ENCODE peak calls at places on chromosomes 12 and 14, in ten cellular contexts. One of them, this sample, is unnamed.

GRCh38 chr12:6141048-6141447 is 16.6 kb upstream of the VWF start:
- DNase-seq in epithelial cell of esophagus: no peak
- DNase-seq in IMR-90: peak; percentile 70
- DNase-seq in activated CD8-positive, alpha-beta T cell treated with anti-CD3 and anti-CD28 coated beads for 36 hours: peak; percentile 73
- DNase-seq in cardiac muscle cell: no peak
- DNase-seq in tibial artery: no peak
- DNase-seq in choroid plexus epithelial cell: peak; percentile 88
- DNase-seq in colonic mucosa: no peak
- DNase-seq in MM.1S: no peak
- DNase-seq in fibroblast of pulmonary artery: peak; percentile 93
- DNase-seq in this sample: no peak

GRCh38 chr14:74478996-74479635 is 14.0 kb downstream of the NPC2 start:
- DNase-seq in colonic mucosa: no peak
- DNase-seq in fibroblast of pulmonary artery: peak; percentile 54
- DNase-seq in choroid plexus epithelial cell: peak; percentile 44
- DNase-seq in IMR-90: peak; percentile 42
- DNase-seq in epithelial cell of esophagus: peak; percentile 38
- DNase-seq in MM.1S: no peak
- DNase-seq in cardiac muscle cell: peak; percentile 63
- DNase-seq in activated CD8-positive, alpha-beta T cell treated with anti-CD3 and anti-CD28 coated beads for 36 hours: no peak
- DNase-seq in tibial artery: no peak
- DNase-seq in this sample: peak; percentile 49

GRCh38 chr14:35678403-35679028 is 130.6 kb downstream of the RALGAPA1 start:
- DNase-seq in activated CD8-positive, alpha-beta T cell treated with anti-CD3 and anti-CD28 coated beads for 36 hours: no peak
- DNase-seq in cardiac muscle cell: no peak
- DNase-seq in tibial artery: no peak
- DNase-seq in IMR-90: no peak
- DNase-seq in MM.1S: no peak
- DNase-seq in colonic mucosa: no peak
- DNase-seq in fibroblast of pulmonary artery: no peak
- DNase-seq in epithelial cell of esophagus: no peak
- DNase-seq in choroid plexus epithelial cell: no peak
- DNase-seq in this sample: peak; percentile 30

GRCh38 chr14:34649344-34649743 is 19.4 kb upstream of the SNX6 start:
- DNase-seq in colonic mucosa: no peak
- DNase-seq in fibroblast of pulmonary artery: peak; percentile 81
- DNase-seq in cardiac muscle cell: no peak
- DNase-seq in activated CD8-positive, alpha-beta T cell treated with anti-CD3 and anti-CD28 coated beads for 36 hours: no peak
- DNase-seq in tibial artery: no peak
- DNase-seq in epithelial cell of esophagus: peak; percentile 64
- DNase-seq in MM.1S: no peak
- DNase-seq in choroid plexus epithelial cell: peak; percentile 92
- DNase-seq in IMR-90: peak; percentile 97
- DNase-seq in this sample: no peak

GRCh38 chr12:129903956-129904769 is at the start of gene TMEM132D:
- DNase-seq in choroid plexus epithelial cell: no peak
- DNase-seq in MM.1S: no peak
- DNase-seq in cardiac muscle cell: peak; percentile 7
- DNase-seq in fibroblast of pulmonary artery: no peak
- DNase-seq in colonic mucosa: no peak
- DNase-seq in epithelial cell of esophagus: no peak
- DNase-seq in IMR-90: no peak
- DNase-seq in tibial artery: no peak
- DNase-seq in activated CD8-positive, alpha-beta T cell treated with anti-CD3 and anti-CD28 coated beads for 36 hours: no peak
- DNase-seq in this sample: no peak

GRCh38 chr12:61138381-61138759 is 1121.8 kb upstream of the USP15 start:
- DNase-seq in tibial artery: no peak
- DNase-seq in colonic mucosa: no peak
- DNase-seq in epithelial cell of esophagus: no peak
- DNase-seq in MM.1S: peak; percentile 27
- DNase-seq in choroid plexus epithelial cell: no peak
- DNase-seq in activated CD8-positive, alpha-beta T cell treated with anti-CD3 and anti-CD28 coated beads for 36 hours: no peak
- DNase-seq in fibroblast of pulmonary artery: no peak
- DNase-seq in IMR-90: no peak
- DNase-seq in cardiac muscle cell: no peak
- DNase-seq in this sample: no peak

GRCh38 chr14:74048291-74048690 is 29.1 kb downstream of the BBOF1 start:
- DNase-seq in choroid plexus epithelial cell: peak; percentile 24
- DNase-seq in cardiac muscle cell: peak; percentile 7
- DNase-seq in tibial artery: no peak
- DNase-seq in MM.1S: no peak
- DNase-seq in colonic mucosa: no peak
- DNase-seq in epithelial cell of esophagus: peak; percentile 68
- DNase-seq in IMR-90: peak; percentile 53
- DNase-seq in fibroblast of pulmonary artery: no peak
- DNase-seq in activated CD8-positive, alpha-beta T cell treated with anti-CD3 and anti-CD28 coated beads for 36 hours: no peak
- DNase-seq in this sample: no peak

GRCh38 chr14:21203470-21204166 is 47.8 kb upstream of the OR5AU1 start:
- DNase-seq in choroid plexus epithelial cell: no peak
- DNase-seq in epithelial cell of esophagus: no peak
- DNase-seq in fibroblast of pulmonary artery: no peak
- DNase-seq in IMR-90: no peak
- DNase-seq in activated CD8-positive, alpha-beta T cell treated with anti-CD3 and anti-CD28 coated beads for 36 hours: no peak
- DNase-seq in cardiac muscle cell: no peak
- DNase-seq in tibial artery: no peak
- DNase-seq in MM.1S: no peak
- DNase-seq in colonic mucosa: no peak
- DNase-seq in this sample: no peak

GRCh38 chr14:42804146-42804545 is 1197.5 kb downstream of the LRFN5 start:
- DNase-seq in colonic mucosa: no peak
- DNase-seq in cardiac muscle cell: no peak
- DNase-seq in activated CD8-positive, alpha-beta T cell treated with anti-CD3 and anti-CD28 coated beads for 36 hours: no peak
- DNase-seq in epithelial cell of esophagus: no peak
- DNase-seq in IMR-90: no peak
- DNase-seq in fibroblast of pulmonary artery: no peak
- DNase-seq in choroid plexus epithelial cell: no peak
- DNase-seq in MM.1S: no peak
- DNase-seq in tibial artery: no peak
- DNase-seq in this sample: no peak

GRCh38 chr12:15477761-15478160 is 155.5 kb downstream of the PTPRO start:
- DNase-seq in tibial artery: no peak
- DNase-seq in cardiac muscle cell: no peak
- DNase-seq in MM.1S: no peak
- DNase-seq in choroid plexus epithelial cell: no peak
- DNase-seq in colonic mucosa: no peak
- DNase-seq in epithelial cell of esophagus: no peak
- DNase-seq in activated CD8-positive, alpha-beta T cell treated with anti-CD3 and anti-CD28 coated beads for 36 hours: no peak
- DNase-seq in IMR-90: no peak
- DNase-seq in fibroblast of pulmonary artery: no peak
- DNase-seq in this sample: no peak

GRCh38 chr12:54417712-54418440 is 1.2 kb downstream of the ITGA5 start:
- DNase-seq in IMR-90: no peak
- DNase-seq in epithelial cell of esophagus: no peak
- DNase-seq in colonic mucosa: no peak
- DNase-seq in choroid plexus epithelial cell: no peak
- DNase-seq in tibial artery: peak; percentile 71
- DNase-seq in fibroblast of pulmonary artery: no peak
- DNase-seq in MM.1S: no peak
- DNase-seq in cardiac muscle cell: no peak
- DNase-seq in activated CD8-positive, alpha-beta T cell treated with anti-CD3 and anti-CD28 coated beads for 36 hours: peak; percentile 49
- DNase-seq in this sample: peak; percentile 32

GRCh38 chr12:107512391-107512790 is 173.2 kb upstream of the PWP1 start:
- DNase-seq in fibroblast of pulmonary artery: peak; percentile 35
- DNase-seq in colonic mucosa: no peak
- DNase-seq in cardiac muscle cell: no peak
- DNase-seq in IMR-90: peak; percentile 13
- DNase-seq in tibial artery: no peak
- DNase-seq in choroid plexus epithelial cell: peak; percentile 53
- DNase-seq in activated CD8-positive, alpha-beta T cell treated with anti-CD3 and anti-CD28 coated beads for 36 hours: no peak
- DNase-seq in MM.1S: no peak
- DNase-seq in epithelial cell of esophagus: peak; percentile 16
- DNase-seq in this sample: no peak

GRCh38 chr14:75188520-75189267 is 12.3 kb upstream of the TMED10 start:
- DNase-seq in MM.1S: peak; percentile 35
- DNase-seq in colonic mucosa: peak; percentile 30
- DNase-seq in activated CD8-positive, alpha-beta T cell treated with anti-CD3 and anti-CD28 coated beads for 36 hours: no peak
- DNase-seq in choroid plexus epithelial cell: no peak
- DNase-seq in tibial artery: no peak
- DNase-seq in fibroblast of pulmonary artery: no peak
- DNase-seq in epithelial cell of esophagus: no peak
- DNase-seq in IMR-90: no peak
- DNase-seq in cardiac muscle cell: no peak
- DNase-seq in this sample: no peak

GRCh38 chr14:50904719-50905118 is 32.9 kb downstream of the ABHD12B start:
- DNase-seq in cardiac muscle cell: no peak
- DNase-seq in activated CD8-positive, alpha-beta T cell treated with anti-CD3 and anti-CD28 coated beads for 36 hours: no peak
- DNase-seq in fibroblast of pulmonary artery: no peak
- DNase-seq in MM.1S: no peak
- DNase-seq in colonic mucosa: no peak
- DNase-seq in epithelial cell of esophagus: no peak
- DNase-seq in choroid plexus epithelial cell: no peak
- DNase-seq in tibial artery: no peak
- DNase-seq in IMR-90: no peak
- DNase-seq in this sample: no peak

GRCh38 chr12:106753526-106753925 is 21.0 kb upstream of the RIC8B start:
- DNase-seq in epithelial cell of esophagus: peak; percentile 22
- DNase-seq in fibroblast of pulmonary artery: no peak
- DNase-seq in tibial artery: no peak
- DNase-seq in activated CD8-positive, alpha-beta T cell treated with anti-CD3 and anti-CD28 coated beads for 36 hours: peak; percentile 89
- DNase-seq in IMR-90: no peak
- DNase-seq in colonic mucosa: no peak
- DNase-seq in choroid plexus epithelial cell: no peak
- DNase-seq in MM.1S: peak; percentile 65
- DNase-seq in cardiac muscle cell: no peak
- DNase-seq in this sample: no peak

GRCh38 chr14:106530423-106531107 is 1004.2 kb downstream of the TMEM121 start:
- DNase-seq in epithelial cell of esophagus: no peak
- DNase-seq in MM.1S: peak; percentile 90
- DNase-seq in choroid plexus epithelial cell: no peak
- DNase-seq in activated CD8-positive, alpha-beta T cell treated with anti-CD3 and anti-CD28 coated beads for 36 hours: peak; percentile 79
- DNase-seq in cardiac muscle cell: no peak
- DNase-seq in colonic mucosa: no peak
- DNase-seq in fibroblast of pulmonary artery: no peak
- DNase-seq in IMR-90: no peak
- DNase-seq in tibial artery: no peak
- DNase-seq in this sample: peak; percentile 10
- TF ChIP-seq CTCF in epithelial cell of esophagus: no peak
- TF ChIP-seq CTCF in MM.1S: peak; percentile 92
- TF ChIP-seq CTCF in choroid plexus epithelial cell: no peak
- TF ChIP-seq CTCF in activated CD8-positive, alpha-beta T cell treated with anti-CD3 and anti-CD28 coated beads for 36 hours: peak; percentile 76
- TF ChIP-seq CTCF in cardiac muscle cell: no peak
- TF ChIP-seq CTCF in colonic mucosa: no peak
- TF ChIP-seq CTCF in fibroblast of pulmonary artery: no peak
- TF ChIP-seq CTCF in IMR-90: no peak
- TF ChIP-seq CTCF in tibial artery: no peak
- TF ChIP-seq CTCF in this sample: peak; percentile 24

DNA sequence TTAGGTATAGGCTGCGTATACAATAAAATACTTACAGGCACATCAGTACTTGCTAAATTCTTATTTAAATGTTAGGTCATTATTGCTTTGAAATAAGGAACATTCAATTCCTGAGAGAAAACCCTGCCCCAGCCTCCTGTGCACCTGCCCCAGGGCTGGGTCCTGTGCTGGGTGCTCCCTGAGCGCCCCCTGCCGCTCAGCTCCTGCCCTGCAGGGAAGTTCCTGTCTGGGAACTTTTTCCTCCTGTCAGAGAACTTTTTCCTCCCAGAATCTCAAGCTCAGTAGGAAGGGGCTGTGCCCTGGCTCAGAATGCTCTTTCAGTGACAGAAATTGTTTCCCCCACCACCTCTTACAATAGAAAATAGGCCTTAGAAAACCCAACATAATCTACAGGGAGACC is 751.1 kb downstream of the TMEM121 start:
- DNase-seq in choroid plexus epithelial cell: no peak
- DNase-seq in activated CD8-positive, alpha-beta T cell treated with anti-CD3 and anti-CD28 coated beads for 36 hours: peak; percentile 9
- DNase-seq in fibroblast of pulmonary artery: no peak
- DNase-seq in colonic mucosa: no peak
- DNase-seq in MM.1S: no peak
- DNase-seq in tibial artery: no peak
- DNase-seq in cardiac muscle cell: no peak
- DNase-seq in epithelial cell of esophagus: no peak
- DNase-seq in IMR-90: no peak
- DNase-seq in this sample: no peak
- TF ChIP-seq CTCF in choroid plexus epithelial cell: no peak
- TF ChIP-seq CTCF in activated CD8-positive, alpha-beta T cell treated with anti-CD3 and anti-CD28 coated beads for 36 hours: peak; percentile 75
- TF ChIP-seq CTCF in fibroblast of pulmonary artery: no peak
- TF ChIP-seq CTCF in colonic mucosa: peak; percentile 55
- TF ChIP-seq CTCF in MM.1S: no peak
- TF ChIP-seq CTCF in tibial artery: no peak
- TF ChIP-seq CTCF in cardiac muscle cell: no peak
- TF ChIP-seq CTCF in epithelial cell of esophagus: no peak
- TF ChIP-seq CTCF in IMR-90: no peak
- TF ChIP-seq CTCF in this sample: peak; percentile 76

DNA sequence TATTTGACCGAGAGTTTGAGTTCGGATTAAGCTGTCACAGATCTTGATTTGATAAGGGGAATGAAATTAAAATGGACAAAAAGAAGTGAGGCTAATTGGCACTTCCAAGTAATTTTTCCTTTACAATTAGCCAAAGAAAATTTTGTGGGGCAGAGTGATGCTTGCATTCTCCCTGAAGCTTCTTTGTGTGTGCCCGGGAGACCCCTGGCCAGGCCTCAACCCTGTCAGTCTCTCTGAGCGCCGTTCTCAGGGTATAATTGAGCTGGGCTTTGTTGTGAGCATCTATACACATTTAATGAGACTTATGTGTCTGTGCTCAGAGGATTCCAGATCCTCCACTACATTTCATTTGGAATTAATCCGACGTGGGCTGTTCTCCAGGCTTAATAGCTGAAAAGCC is 292.4 kb downstream of the C12orf75 start:
- DNase-seq in tibial artery: no peak
- DNase-seq in epithelial cell of esophagus: no peak
- DNase-seq in colonic mucosa: no peak
- DNase-seq in fibroblast of pulmonary artery: no peak
- DNase-seq in IMR-90: no peak
- DNase-seq in MM.1S: no peak
- DNase-seq in cardiac muscle cell: no peak
- DNase-seq in choroid plexus epithelial cell: no peak
- DNase-seq in activated CD8-positive, alpha-beta T cell treated with anti-CD3 and anti-CD28 coated beads for 36 hours: no peak
- DNase-seq in this sample: peak; percentile 13
- TF ChIP-seq CTCF in tibial artery: no peak
- TF ChIP-seq CTCF in epithelial cell of esophagus: no peak
- TF ChIP-seq CTCF in colonic mucosa: no peak
- TF ChIP-seq CTCF in fibroblast of pulmonary artery: no peak
- TF ChIP-seq CTCF in IMR-90: no peak
- TF ChIP-seq CTCF in MM.1S: no peak
- TF ChIP-seq CTCF in cardiac muscle cell: no peak
- TF ChIP-seq CTCF in choroid plexus epithelial cell: no peak
- TF ChIP-seq CTCF in activated CD8-positive, alpha-beta T cell treated with anti-CD3 and anti-CD28 coated beads for 36 hours: no peak
- TF ChIP-seq CTCF in this sample: no peak

DNA sequence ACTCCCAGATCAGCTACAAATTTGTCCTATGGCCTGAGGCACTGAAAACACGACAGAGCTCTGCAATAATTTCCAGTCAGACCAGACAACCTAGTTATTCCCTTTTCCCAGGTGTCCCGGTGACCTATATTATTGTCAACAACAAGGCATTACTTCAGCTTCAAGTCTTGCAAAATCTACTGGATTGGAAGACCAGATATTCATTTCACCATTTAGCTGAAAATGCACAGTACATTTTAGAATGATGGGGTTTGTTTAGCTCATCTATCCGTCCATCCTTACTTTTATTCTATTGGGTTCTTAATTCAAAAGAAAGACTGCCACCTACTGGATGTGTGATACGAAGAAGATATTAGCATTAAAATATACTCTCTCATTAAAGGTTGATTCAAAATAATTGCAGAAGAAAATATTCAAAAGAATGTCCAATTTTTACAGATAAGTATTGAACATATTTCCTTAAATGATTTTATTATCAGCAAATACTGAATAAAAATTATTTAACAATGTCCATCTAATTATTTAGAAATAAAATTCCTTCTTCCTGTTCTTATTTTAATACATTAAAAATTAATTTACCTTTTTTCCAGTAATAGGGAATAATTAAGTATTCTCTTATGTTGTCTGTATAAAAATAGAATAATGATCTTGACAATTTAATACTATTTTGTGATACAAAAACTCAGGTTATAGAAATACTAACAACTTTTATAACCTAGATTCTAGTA is 244.9 kb upstream of the LRIG3 start:
- DNase-seq in IMR-90: peak; percentile 64
- DNase-seq in activated CD8-positive, alpha-beta T cell treated with anti-CD3 and anti-CD28 coated beads for 36 hours: no peak
- DNase-seq in MM.1S: peak; percentile 43
- DNase-seq in tibial artery: no peak
- DNase-seq in cardiac muscle cell: peak; percentile 54
- DNase-seq in colonic mucosa: no peak
- DNase-seq in fibroblast of pulmonary artery: peak; percentile 62
- DNase-seq in epithelial cell of esophagus: peak; percentile 83
- DNase-seq in choroid plexus epithelial cell: peak; percentile 74
- DNase-seq in this sample: no peak
- TF ChIP-seq CTCF in IMR-90: peak; percentile 61
- TF ChIP-seq CTCF in activated CD8-positive, alpha-beta T cell treated with anti-CD3 and anti-CD28 coated beads for 36 hours: no peak
- TF ChIP-seq CTCF in MM.1S: peak; percentile 57
- TF ChIP-seq CTCF in tibial artery: peak; percentile 48
- TF ChIP-seq CTCF in cardiac muscle cell: peak; percentile 54
- TF ChIP-seq CTCF in colonic mucosa: peak; percentile 31
- TF ChIP-seq CTCF in fibroblast of pulmonary artery: peak; percentile 63
- TF ChIP-seq CTCF in epithelial cell of esophagus: no peak
- TF ChIP-seq CTCF in choroid plexus epithelial cell: peak; percentile 47
- TF ChIP-seq CTCF in this sample: no peak